ENCODE peak calls at places on chromosomes 6 and 20, in four cellular contexts. One of them, this sample, is unnamed.

GRCh38 chr6:22350109-22350508 is 53.3 kb upstream of the PRL start:
- DNase-seq in SW480: no peak
- DNase-seq in Panc1: no peak
- DNase-seq in mucosa of gallbladder: no peak
- DNase-seq in this sample: no peak

GRCh38 chr20:56447227-56447626 is 21.2 kb upstream of the RTF2 start:
- DNase-seq in SW480: no peak
- DNase-seq in Panc1: no peak
- DNase-seq in mucosa of gallbladder: no peak
- DNase-seq in this sample: no peak

GRCh38 chr20:38939686-38940085 is 13.5 kb downstream of the FAM83D start:
- DNase-seq in SW480: no peak
- DNase-seq in Panc1: no peak
- DNase-seq in mucosa of gallbladder: no peak
- DNase-seq in this sample: no peak

GRCh38 chr6:164108869-164109769 is 694.6 kb downstream of the QKI start:
- DNase-seq in SW480: peak
- DNase-seq in Panc1: no peak
- DNase-seq in mucosa of gallbladder: peak
- DNase-seq in this sample: peak

GRCh38 chr6:4055420-4056041 is 23.4 kb downstream of the FAM217A start:
- DNase-seq in SW480: peak
- DNase-seq in Panc1: peak
- DNase-seq in mucosa of gallbladder: peak
- DNase-seq in this sample: no peak

GRCh38 chr6:5121479-5121878 is 36.3 kb downstream of the PPP1R3G start:
- DNase-seq in SW480: no peak
- DNase-seq in Panc1: no peak
- DNase-seq in mucosa of gallbladder: no peak
- DNase-seq in this sample: peak

GRCh38 chr20:25317351-25318075 is 69.6 kb downstream of the PYGB start:
- DNase-seq in SW480: no peak
- DNase-seq in Panc1: no peak
- DNase-seq in mucosa of gallbladder: no peak
- DNase-seq in this sample: no peak

GRCh38 chr20:3815703-3816315 is 4.5 kb upstream of the AP5S1 start:
- DNase-seq in SW480: no peak
- DNase-seq in Panc1: no peak
- DNase-seq in mucosa of gallbladder: no peak
- DNase-seq in this sample: no peak

GRCh38 chr6:157659536-157660271 is 163.3 kb upstream of the SNX9 start:
- DNase-seq in SW480: no peak
- DNase-seq in Panc1: no peak
- DNase-seq in mucosa of gallbladder: peak
- DNase-seq in this sample: no peak

GRCh38 chr6:129592516-129593232 is 117.3 kb downstream of the ARHGAP18 start:
- DNase-seq in SW480: no peak
- DNase-seq in Panc1: no peak
- DNase-seq in mucosa of gallbladder: no peak
- DNase-seq in this sample: no peak

GRCh38 chr20:25197173-25197869 is 1.8 kb downstream of the ENTPD6 start:
- DNase-seq in SW480: peak
- DNase-seq in Panc1: no peak
- DNase-seq in mucosa of gallbladder: no peak
- DNase-seq in this sample: peak